ENCODE peak calls at places on chromosomes 12 and 14, in ten cellular contexts. One of them, this sample, is unnamed.

GRCh38 chr14:100778951-100779690 is 46.8 kb upstream of the MEG3 start:
- DNase-seq in neural progenitor cell: no peak
- DNase-seq in heart right ventricle: no peak
- DNase-seq in pancreas: no peak
- DNase-seq in aorta: no peak
- DNase-seq in hepatocyte: no peak
- DNase-seq in GM23338: no peak
- DNase-seq in CD8-positive, alpha-beta memory T cell: no peak
- DNase-seq in SJSA1: no peak
- DNase-seq in tibial nerve: no peak
- DNase-seq in this sample: no peak

GRCh38 chr12:65720739-65721138 is 103.5 kb upstream of the HMGA2 start:
- DNase-seq in SJSA1: peak; percentile 100
- DNase-seq in neural progenitor cell: peak; percentile 25
- DNase-seq in pancreas: no peak
- DNase-seq in hepatocyte: no peak
- DNase-seq in aorta: no peak
- DNase-seq in GM23338: no peak
- DNase-seq in CD8-positive, alpha-beta memory T cell: no peak
- DNase-seq in tibial nerve: no peak
- DNase-seq in heart right ventricle: no peak
- DNase-seq in this sample: no peak

GRCh38 chr12:125331342-125332052 is 266.3 kb downstream of the AACS start:
- DNase-seq in SJSA1: no peak
- DNase-seq in heart right ventricle: no peak
- DNase-seq in neural progenitor cell: no peak
- DNase-seq in aorta: no peak
- DNase-seq in GM23338: peak; percentile 11
- DNase-seq in hepatocyte: peak; percentile 19
- DNase-seq in tibial nerve: no peak
- DNase-seq in pancreas: no peak
- DNase-seq in CD8-positive, alpha-beta memory T cell: no peak
- DNase-seq in this sample: no peak

GRCh38 chr12:80241576-80242273 is 142.4 kb downstream of the OTOGL start:
- DNase-seq in pancreas: no peak
- DNase-seq in tibial nerve: peak; percentile 23
- DNase-seq in GM23338: no peak
- DNase-seq in SJSA1: peak; percentile 15
- DNase-seq in hepatocyte: no peak
- DNase-seq in aorta: no peak
- DNase-seq in CD8-positive, alpha-beta memory T cell: no peak
- DNase-seq in heart right ventricle: no peak
- DNase-seq in neural progenitor cell: no peak
- DNase-seq in this sample: no peak

GRCh38 chr12:100127766-100128508 is 14.7 kb downstream of the BLTP3B start:
- DNase-seq in aorta: no peak
- DNase-seq in tibial nerve: no peak
- DNase-seq in neural progenitor cell: no peak
- DNase-seq in heart right ventricle: no peak
- DNase-seq in SJSA1: no peak
- DNase-seq in pancreas: no peak
- DNase-seq in GM23338: no peak
- DNase-seq in hepatocyte: peak; percentile 14
- DNase-seq in CD8-positive, alpha-beta memory T cell: no peak
- DNase-seq in this sample: no peak

GRCh38 chr14:65211341-65211987 is 109.1 kb upstream of the MAX start:
- DNase-seq in heart right ventricle: no peak
- DNase-seq in SJSA1: peak; percentile 34
- DNase-seq in GM23338: no peak
- DNase-seq in tibial nerve: no peak
- DNase-seq in aorta: no peak
- DNase-seq in pancreas: no peak
- DNase-seq in neural progenitor cell: no peak
- DNase-seq in CD8-positive, alpha-beta memory T cell: no peak
- DNase-seq in hepatocyte: peak; percentile 29
- DNase-seq in this sample: no peak

GRCh38 chr14:64117671-64118402 is 176.3 kb downstream of the ESR2 start:
- DNase-seq in GM23338: no peak
- DNase-seq in heart right ventricle: peak; percentile 52
- DNase-seq in aorta: peak; percentile 89
- DNase-seq in pancreas: peak; percentile 77
- DNase-seq in SJSA1: no peak
- DNase-seq in neural progenitor cell: no peak
- DNase-seq in tibial nerve: no peak
- DNase-seq in CD8-positive, alpha-beta memory T cell: no peak
- DNase-seq in hepatocyte: no peak
- DNase-seq in this sample: no peak

GRCh38 chr14:99174081-99174851 is 97.7 kb downstream of the BCL11B start:
- DNase-seq in neural progenitor cell: no peak
- DNase-seq in SJSA1: no peak
- DNase-seq in tibial nerve: no peak
- DNase-seq in hepatocyte: no peak
- DNase-seq in GM23338: peak; percentile 84
- DNase-seq in pancreas: no peak
- DNase-seq in heart right ventricle: no peak
- DNase-seq in aorta: no peak
- DNase-seq in CD8-positive, alpha-beta memory T cell: peak; percentile 55
- DNase-seq in this sample: no peak

GRCh38 chr14:92886337-92886736 is 36.6 kb upstream of the CHGA start:
- DNase-seq in CD8-positive, alpha-beta memory T cell: no peak
- DNase-seq in neural progenitor cell: no peak
- DNase-seq in hepatocyte: no peak
- DNase-seq in aorta: no peak
- DNase-seq in GM23338: no peak
- DNase-seq in tibial nerve: no peak
- DNase-seq in heart right ventricle: no peak
- DNase-seq in pancreas: no peak
- DNase-seq in SJSA1: no peak
- DNase-seq in this sample: no peak

GRCh38 chr12:7060353-7060954 is at the start of gene C1S:
- DNase-seq in SJSA1: peak; percentile 85
- DNase-seq in neural progenitor cell: peak; percentile 6
- DNase-seq in aorta: peak; percentile 86
- DNase-seq in hepatocyte: peak; percentile 87
- DNase-seq in CD8-positive, alpha-beta memory T cell: no peak
- DNase-seq in GM23338: peak; percentile 84
- DNase-seq in pancreas: no peak
- DNase-seq in heart right ventricle: peak; percentile 60
- DNase-seq in tibial nerve: peak; percentile 66
- DNase-seq in this sample: peak; percentile 37

GRCh38 chr12:13962699-13963098 is 18.7 kb downstream of the GRIN2B start:
- DNase-seq in heart right ventricle: no peak
- DNase-seq in CD8-positive, alpha-beta memory T cell: no peak
- DNase-seq in neural progenitor cell: peak; percentile 34
- DNase-seq in tibial nerve: no peak
- DNase-seq in GM23338: peak; percentile 82
- DNase-seq in hepatocyte: no peak
- DNase-seq in pancreas: no peak
- DNase-seq in aorta: no peak
- DNase-seq in SJSA1: no peak
- DNase-seq in this sample: no peak

GRCh38 chr12:113149361-113150150 is at the start of gene CFAP73:
- DNase-seq in tibial nerve: no peak
- DNase-seq in heart right ventricle: peak; percentile 63
- DNase-seq in neural progenitor cell: peak; percentile 96
- DNase-seq in hepatocyte: peak; percentile 91
- DNase-seq in pancreas: peak; percentile 85
- DNase-seq in CD8-positive, alpha-beta memory T cell: no peak
- DNase-seq in aorta: peak; percentile 76
- DNase-seq in GM23338: peak; percentile 98
- DNase-seq in SJSA1: peak; percentile 71
- DNase-seq in this sample: no peak

GRCh38 chr14:75428230-75429104 is 645 bp downstream of the JDP2 start:
- DNase-seq in CD8-positive, alpha-beta memory T cell: no peak
- DNase-seq in GM23338: peak; percentile 43
- DNase-seq in tibial nerve: no peak
- DNase-seq in SJSA1: no peak
- DNase-seq in neural progenitor cell: no peak
- DNase-seq in hepatocyte: peak; percentile 60
- DNase-seq in aorta: peak; percentile 76
- DNase-seq in heart right ventricle: peak; percentile 64
- DNase-seq in pancreas: peak; percentile 84
- DNase-seq in this sample: no peak

GRCh38 chr12:124441443-124442190 is 125.8 kb downstream of the NCOR2 start:
- DNase-seq in pancreas: no peak
- DNase-seq in tibial nerve: no peak
- DNase-seq in SJSA1: peak; percentile 95
- DNase-seq in neural progenitor cell: no peak
- DNase-seq in aorta: peak; percentile 75
- DNase-seq in hepatocyte: no peak
- DNase-seq in GM23338: no peak
- DNase-seq in CD8-positive, alpha-beta memory T cell: no peak
- DNase-seq in heart right ventricle: no peak
- DNase-seq in this sample: no peak

DNA sequence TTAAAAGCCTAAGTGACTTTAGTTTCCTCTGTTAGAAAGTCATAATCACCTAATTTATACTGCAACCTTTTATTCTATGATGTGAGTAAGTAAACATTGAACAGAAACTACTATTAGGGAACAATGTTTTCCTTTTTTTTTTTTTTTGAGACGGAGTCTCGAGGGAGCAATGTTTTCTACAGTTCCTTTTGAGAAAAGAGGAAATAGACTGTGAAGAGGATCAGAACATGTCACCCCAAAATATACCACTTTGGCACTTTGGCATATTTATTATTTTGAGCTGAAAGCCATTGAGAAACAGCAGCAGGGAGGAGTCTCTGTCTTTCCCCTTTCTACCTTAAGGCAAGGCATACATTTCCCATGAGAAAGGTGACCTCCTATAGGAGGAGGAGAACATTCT is 162.7 kb upstream of the CNOT2 start:
- DNase-seq in GM23338: no peak
- DNase-seq in heart right ventricle: no peak
- DNase-seq in hepatocyte: no peak
- DNase-seq in pancreas: no peak
- DNase-seq in CD8-positive, alpha-beta memory T cell: no peak
- DNase-seq in SJSA1: no peak
- DNase-seq in aorta: no peak
- DNase-seq in neural progenitor cell: no peak
- DNase-seq in tibial nerve: no peak
- DNase-seq in this sample: no peak
- H3K27ac ChIP-seq in GM23338: no peak overlapping the region
- H3K27ac ChIP-seq in heart right ventricle: no peak overlapping the region
- H3K27ac ChIP-seq in hepatocyte: no peak overlapping the region
- H3K27ac ChIP-seq in pancreas: no peak overlapping the region
- H3K27ac ChIP-seq in CD8-positive, alpha-beta memory T cell: no peak overlapping the region
- H3K27ac ChIP-seq in SJSA1: no peak overlapping the region
- H3K27ac ChIP-seq in aorta: no peak overlapping the region
- H3K27ac ChIP-seq in neural progenitor cell: no peak overlapping the region
- H3K27ac ChIP-seq in tibial nerve: no peak overlapping the region
- H3K27ac ChIP-seq in this sample: no peak overlapping the region

GRCh38 chr12:127282786-127283565 is 984.0 kb upstream of the TMEM132C start:
- DNase-seq in heart right ventricle: no peak
- DNase-seq in GM23338: no peak
- DNase-seq in SJSA1: no peak
- DNase-seq in pancreas: no peak
- DNase-seq in CD8-positive, alpha-beta memory T cell: no peak
- DNase-seq in tibial nerve: no peak
- DNase-seq in hepatocyte: no peak
- DNase-seq in aorta: no peak
- DNase-seq in neural progenitor cell: no peak
- DNase-seq in this sample: no peak

GRCh38 chr12:127286281-127286680 is 980.7 kb upstream of the TMEM132C start:
- DNase-seq in aorta: no peak
- DNase-seq in tibial nerve: no peak
- DNase-seq in SJSA1: no peak
- DNase-seq in neural progenitor cell: no peak
- DNase-seq in GM23338: no peak
- DNase-seq in heart right ventricle: no peak
- DNase-seq in hepatocyte: no peak
- DNase-seq in pancreas: no peak
- DNase-seq in CD8-positive, alpha-beta memory T cell: no peak
- DNase-seq in this sample: no peak

GRCh38 chr12:127287256-127287655 is 979.7 kb upstream of the TMEM132C start:
- DNase-seq in CD8-positive, alpha-beta memory T cell: no peak
- DNase-seq in hepatocyte: no peak
- DNase-seq in neural progenitor cell: no peak
- DNase-seq in GM23338: no peak
- DNase-seq in tibial nerve: no peak
- DNase-seq in pancreas: no peak
- DNase-seq in SJSA1: no peak
- DNase-seq in aorta: no peak
- DNase-seq in heart right ventricle: no peak
- DNase-seq in this sample: no peak

GRCh38 chr12:127284021-127284420 is 982.9 kb upstream of the TMEM132C start:
- DNase-seq in heart right ventricle: no peak
- DNase-seq in aorta: no peak
- DNase-seq in GM23338: no peak
- DNase-seq in pancreas: no peak
- DNase-seq in CD8-positive, alpha-beta memory T cell: no peak
- DNase-seq in hepatocyte: no peak
- DNase-seq in SJSA1: peak; percentile 40
- DNase-seq in tibial nerve: no peak
- DNase-seq in neural progenitor cell: no peak
- DNase-seq in this sample: no peak

GRCh38 chr12:127284870-127285431 is 982.0 kb upstream of the TMEM132C start:
- DNase-seq in SJSA1: peak; percentile 86
- DNase-seq in tibial nerve: no peak
- DNase-seq in heart right ventricle: no peak
- DNase-seq in hepatocyte: no peak
- DNase-seq in GM23338: no peak
- DNase-seq in aorta: peak; percentile 53
- DNase-seq in neural progenitor cell: no peak
- DNase-seq in pancreas: no peak
- DNase-seq in CD8-positive, alpha-beta memory T cell: no peak
- DNase-seq in this sample: no peak
- H3K4me1 ChIP-seq in SJSA1: peaks cover 28% of the 10 kb centered on the region
- H3K4me1 ChIP-seq in tibial nerve: peaks cover 18% of the 10 kb centered on the region
- H3K4me1 ChIP-seq in heart right ventricle: no peaks in the 10 kb centered on the region
- H3K4me1 ChIP-seq in hepatocyte: no peaks in the 10 kb centered on the region
- H3K4me1 ChIP-seq in GM23338: no peaks in the 10 kb centered on the region
- H3K4me1 ChIP-seq in aorta: no peaks in the 10 kb centered on the region
- H3K4me1 ChIP-seq in neural progenitor cell: no peaks in the 10 kb centered on the region
- H3K4me1 ChIP-seq in pancreas: no peaks in the 10 kb centered on the region
- H3K4me1 ChIP-seq in CD8-positive, alpha-beta memory T cell: no peaks in the 10 kb centered on the region
- H3K4me1 ChIP-seq in this sample: no peaks in the 10 kb centered on the region

DNA sequence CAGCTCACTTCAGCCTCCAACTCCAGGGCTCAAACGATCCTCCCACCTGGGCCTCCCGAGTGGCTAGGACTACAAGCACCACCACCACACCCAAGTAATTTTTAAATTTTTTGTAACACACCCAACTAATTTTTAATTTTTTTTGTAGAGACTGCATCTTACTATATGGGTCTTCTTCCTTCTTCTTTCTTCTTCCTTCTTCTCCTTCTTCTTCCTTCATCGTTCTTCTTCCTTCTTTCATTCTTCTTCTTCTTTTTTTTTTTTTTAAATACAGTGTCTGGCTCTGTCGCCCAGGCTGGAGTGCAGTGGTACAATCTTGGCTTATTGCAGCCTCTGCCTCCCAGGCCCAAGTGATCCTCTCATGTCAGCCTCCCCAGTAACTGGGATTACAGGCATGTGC is 965 bp upstream of the CREBL2 start:
- DNase-seq in CD8-positive, alpha-beta memory T cell: no peak
- DNase-seq in neural progenitor cell: no peak
- DNase-seq in hepatocyte: no peak
- DNase-seq in heart right ventricle: no peak
- DNase-seq in tibial nerve: no peak
- DNase-seq in GM23338: no peak
- DNase-seq in aorta: no peak
- DNase-seq in pancreas: no peak
- DNase-seq in SJSA1: no peak
- DNase-seq in this sample: no peak
- H3K4me3 ChIP-seq in CD8-positive, alpha-beta memory T cell: peak overlapping the region; percentile 98
- H3K4me3 ChIP-seq in neural progenitor cell: peak overlapping the region; percentile 60
- H3K4me3 ChIP-seq in hepatocyte: no peak overlapping the region
- H3K4me3 ChIP-seq in heart right ventricle: no peak overlapping the region
- H3K4me3 ChIP-seq in tibial nerve: no peak overlapping the region
- H3K4me3 ChIP-seq in GM23338: peak overlapping the region; percentile 70
- H3K4me3 ChIP-seq in aorta: no peak overlapping the region
- H3K4me3 ChIP-seq in pancreas: peak overlapping the region; percentile 67
- H3K4me3 ChIP-seq in SJSA1: peak overlapping the region; percentile 56
- H3K4me3 ChIP-seq in this sample: no peak overlapping the region

GRCh38 chr12:106223485-106224391 is 24.1 kb downstream of the CKAP4 start:
- DNase-seq in hepatocyte: peak; percentile 76
- DNase-seq in CD8-positive, alpha-beta memory T cell: peak; percentile 77
- DNase-seq in aorta: peak; percentile 72
- DNase-seq in GM23338: peak; percentile 68
- DNase-seq in heart right ventricle: peak; percentile 60
- DNase-seq in SJSA1: peak; percentile 58
- DNase-seq in tibial nerve: peak; percentile 50
- DNase-seq in pancreas: peak; percentile 83
- DNase-seq in neural progenitor cell: peak; percentile 77
- DNase-seq in this sample: no peak
- H3K27ac ChIP-seq in hepatocyte: no peak overlapping the region
- H3K27ac ChIP-seq in CD8-positive, alpha-beta memory T cell: no peak overlapping the region
- H3K27ac ChIP-seq in aorta: peak overlapping the region; percentile 37
- H3K27ac ChIP-seq in GM23338: no peak overlapping the region
- H3K27ac ChIP-seq in heart right ventricle: no peak overlapping the region
- H3K27ac ChIP-seq in SJSA1: no peak overlapping the region
- H3K27ac ChIP-seq in tibial nerve: peak overlapping the region; percentile 23
- H3K27ac ChIP-seq in pancreas: no peak overlapping the region
- H3K27ac ChIP-seq in neural progenitor cell: no peak overlapping the region
- H3K27ac ChIP-seq in this sample: no peak overlapping the region